ENCODE peak calls at places on chromosomes 13 and 19, in eight cellular contexts. G is NCI-H2029; T is NCI-H146; C is stimulated activated CD8-positive, alpha-beta memory T cell treated with anti-CD3 and anti-CD28 coated beads, Interleukin-2, amount 100 ng/mL, for 48 hours; N is NCI-H1930; I is activated T-cell treated with anti-CD3 and anti-CD28 coated beads for 4 hours; J is cardiac fibroblast; A is ACHN. O is an unnamed sample.

GRCh38 chr13:44300895-44301638 is 72.6 kb upstream of the SERP2 start:
- DNase-seq in A (peak; percentile 23), N (no peak), J (peak; percentile 90), G (peak; percentile 54), T (no peak), I (no peak), C (no peak), O (peak; percentile 79)

GRCh38 chr19:7377196-7377595 is 28.5 kb downstream of the ARHGEF18 start:
- DNase-seq in G (no peak), J (no peak), C (no peak), T (no peak), N (no peak), A (no peak), I (no peak), O (no peak)

GRCh38 chr13:105272660-105273631 is 1262.5 kb downstream of the EFNB2 start:
- DNase-seq in N (no peak), C (no peak), G (no peak), T (no peak), A (no peak), I (no peak), J (no peak), O (no peak)

GRCh38 chr13:32175307-32175706 is 139.9 kb downstream of the ZAR1L start:
- DNase-seq in J (no peak), A (no peak), I (no peak), G (no peak), N (no peak), C (no peak), T (no peak), O (no peak)

GRCh38 chr13:112115403-112116091 is 48.6 kb downstream of the SOX1 start:
- DNase-seq in C (no peak), G (no peak), T (no peak), I (no peak), N (no peak), A (no peak), J (no peak), O (no peak)

GRCh38 chr19:13764821-13765394 is 586 bp downstream of the MRI1 start:
- DNase-seq in J (peak; percentile 17), C (no peak), T (peak; percentile 53), A (no peak), N (no peak), I (no peak), G (no peak), O (no peak)

GRCh38 chr13:20902438-20903163 is at the start of gene XPO4:
- DNase-seq in T (peak; percentile 71), I (peak; percentile 61), A (peak; percentile 76), N (peak; percentile 60), C (peak; percentile 69), J (peak; percentile 74), G (peak; percentile 30), O (peak; percentile 61)

GRCh38 chr19:17526922-17527321 is 15.5 kb downstream of the PGLS start:
- DNase-seq in T (peak; percentile 62), A (no peak), I (no peak), J (no peak), N (no peak), C (no peak), G (no peak), O (no peak)

GRCh38 chr13:33303885-33304284 is 18.3 kb upstream of the STARD13 start:
- DNase-seq in G (no peak), N (no peak), C (no peak), J (peak; percentile 84), I (no peak), A (no peak), T (no peak), O (no peak)

GRCh38 chr13:42495751-42496150 is 78.2 kb upstream of the TNFSF11 start:
- DNase-seq in J (no peak), C (no peak), N (no peak), A (no peak), I (no peak), G (no peak), T (no peak), O (no peak)

GRCh38 chr19:32530773-32531172 is 50.2 kb upstream of the PDCD5 start:
- DNase-seq in I (no peak), A (no peak), C (no peak), J (no peak), G (no peak), T (no peak), N (no peak), O (no peak)

GRCh38 chr19:46604781-46605355 is 3.7 kb downstream of the CALM3 start:
- DNase-seq in A (no peak), I (no peak), N (no peak), J (no peak), C (no peak), T (no peak), G (no peak), O (no peak)

GRCh38 chr19:44575116-44575700 is 38.2 kb upstream of the IGSF23 start:
- DNase-seq in C (no peak), G (no peak), I (no peak), J (no peak), A (no peak), T (no peak), N (no peak), O (no peak)

GRCh38 chr19:38023245-38023644 is 116.2 kb downstream of the SIPA1L3 start:
- DNase-seq in I (no peak), J (peak; percentile 72), G (no peak), C (no peak), T (peak; percentile 37), N (no peak), A (no peak), O (no peak)

GRCh38 chr13:99275093-99275469 is 16.9 kb upstream of the GPR18 start:
- DNase-seq in A (peak; percentile 20), I (no peak), T (no peak), C (no peak), G (no peak), J (peak; percentile 70), N (no peak), O (no peak)

GRCh38 chr19:46133101-46133627 is 8.7 kb upstream of the IGFL3 start:
- DNase-seq in T (peak; percentile 99), A (peak; percentile 93), C (no peak), N (no peak), J (peak; percentile 98), I (no peak), G (peak; percentile 92), O (peak; percentile 83)

GRCh38 chr13:103288114-103288513 is 221.9 kb upstream of the SLC10A2 start:
- DNase-seq in N (no peak), I (no peak), A (no peak), G (no peak), C (no peak), T (peak; percentile 15), J (peak; percentile 31), O (no peak)

GRCh38 chr19:29873024-29873800 is 61.4 kb downstream of the CCNE1 start:
- DNase-seq in N (peak; percentile 19), A (peak; percentile 18), J (peak; percentile 20), C (peak; percentile 57), T (peak; percentile 41), G (no peak), I (peak; percentile 57), O (no peak)

GRCh38 chr13:79483302-79483701 is 2.3 kb downstream of the NDFIP2 start:
- DNase-seq in C (no peak), N (no peak), J (peak; percentile 27), G (no peak), A (peak; percentile 82), I (no peak), T (no peak), O (no peak)